ENCODE peak calls at places on chromosomes 2 and 18, in four cellular contexts. X is mucosa of descending colon, U is suprapubic skin, Z is astrocyte of the spinal cord. N is an unnamed sample.
A peak's percentile ranks its signal among the peaks of the same experiment; 100 is the strongest.

GRCh38 chr2:166338831-166339339 is 36.9 kb downstream of the SCN9A start:
- DNase-seq in X (no peak), U (no peak), Z (no peak), N (no peak)

GRCh38 chr2:16680294-16680693 is 14.7 kb upstream of the CYRIA start:
- DNase-seq in X (no peak), U (no peak), Z (no peak), N (no peak)

GRCh38 chr2:138830547-138830946 is 50.4 kb upstream of the NXPH2 start:
- DNase-seq in X (no peak), U (no peak), Z (no peak), N (no peak)

GRCh38 chr2:102137138-102137537 is 5.4 kb upstream of the IL1R1 start:
- DNase-seq in X (no peak), U (no peak), Z (no peak), N (no peak)

GRCh38 chr2:26605195-26605968 is 35.8 kb downstream of the CIB4 start:
- DNase-seq in X (no peak), U (no peak), Z (peak; percentile 35), N (peak; percentile 58)

GRCh38 chr2:2763351-2763997 is 432.4 kb upstream of the MYT1L start:
- DNase-seq in X (no peak), U (no peak), Z (no peak), N (no peak)

GRCh38 chr18:10851824-10852225 is 297.5 kb downstream of the PIEZO2 start:
- DNase-seq in X (no peak), U (no peak), Z (peak; percentile 72), N (peak; percentile 80)

GRCh38 chr2:82675186-82675585 is 1783.9 kb downstream of the SUCLG1 start:
- DNase-seq in X (no peak), U (no peak), Z (peak; percentile 4), N (no peak)

GRCh38 chr2:42051168-42052125 is 3.6 kb downstream of the PKDCC start:
- DNase-seq in X (no peak), U (no peak), Z (no peak), N (no peak)

GRCh38 chr2:204645018-204645775 is 99.9 kb downstream of the PARD3B start:
- DNase-seq in X (no peak), U (no peak), Z (peak; percentile 32), N (peak; percentile 46)

GRCh38 chr2:209145941-209146681 is 277.7 kb upstream of the MAP2 start:
- DNase-seq in X (no peak), U (no peak), Z (no peak), N (no peak)

GRCh38 chr2:120485096-120485495 is 139.2 kb downstream of the INHBB start:
- DNase-seq in X (peak; percentile 13), U (no peak), Z (no peak), N (no peak)

GRCh38 chr2:152646775-152647174 is 70.5 kb downstream of the PRPF40A start:
- DNase-seq in X (no peak), U (no peak), Z (peak; percentile 85), N (peak; percentile 67)

GRCh38 chr18:71131918-71132317 is 843.1 kb downstream of the SOCS6 start:
- DNase-seq in X (no peak), U (no peak), Z (no peak), N (no peak)

GRCh38 chr2:101942846-101943245 is 48.9 kb upstream of the IL1R2 start:
- DNase-seq in X (no peak), U (no peak), Z (no peak), N (no peak)

GRCh38 chr18:23596183-23596582 is 9.9 kb upstream of the NPC1 start:
- DNase-seq in X (no peak), U (no peak), Z (no peak), N (no peak)

GRCh38 chr2:112996635-112997034 is 8.6 kb upstream of the IL36A start:
- DNase-seq in X (peak; percentile 43), U (no peak), Z (no peak), N (no peak)

GRCh38 chr2:153163055-153163454 is 315.5 kb downstream of the RPRM start:
- DNase-seq in X (no peak), U (no peak), Z (peak; percentile 30), N (peak; percentile 27)

GRCh38 chr2:95359501-95359930 is 43.0 kb upstream of the FAHD2A start:
- DNase-seq in X (no peak), U (no peak), Z (no peak), N (no peak)

GRCh38 chr2:210713122-210713521 is 156.7 kb downstream of the CPS1 start:
- DNase-seq in X (no peak), U (no peak), Z (no peak), N (no peak)

GRCh38 chr2:112137516-112138142 is 556 bp upstream of the FBLN7 start:
- DNase-seq in X (no peak), U (no peak), Z (no peak), N (no peak)

GRCh38 chr2:3025261-3025660 is 352.4 kb downstream of the EIPR1 start:
- DNase-seq in X (no peak), U (no peak), Z (no peak), N (no peak)

GRCh38 chr2:142724186-142724585 is 153.3 kb upstream of the KYNU start:
- DNase-seq in X (no peak), U (no peak), Z (no peak), N (no peak)

GRCh38 chr2:147433822-147434221 is 411.0 kb upstream of the ACVR2A start:
- DNase-seq in X (no peak), U (no peak), Z (no peak), N (no peak)

GRCh38 chr18:79519751-79520472 is 124.2 kb downstream of the NFATC1 start:
- DNase-seq in X (no peak), U (no peak), Z (no peak), N (peak; percentile 41)

GRCh38 chr2:31386648-31387047 is 27.9 kb downstream of the XDH start:
- DNase-seq in X (no peak), U (no peak), Z (no peak), N (no peak)

GRCh38 chr2:64913357-64913869 is 75.8 kb upstream of the SLC1A4 start:
- DNase-seq in X (no peak), U (no peak), Z (no peak), N (no peak)
- TF ChIP-seq CTCF in X (no peak), U (peak; percentile 7), Z (peak; percentile 21), N (peak; percentile 19)

GRCh38 chr2:63844616-63845015 is 2.9 kb downstream of the UGP2 start:
- DNase-seq in X (no peak), U (no peak), Z (no peak), N (no peak)
- H3K4me3 ChIP-seq in X (no peak overlapping the region), U (no peak overlapping the region), Z (no peak overlapping the region), N (peak overlapping the region; percentile 84)

GRCh38 chr2:45881970-45882581 is 230.6 kb downstream of the PRKCE start:
- DNase-seq in X (no peak), U (no peak), Z (no peak), N (no peak)

GRCh38 chr2:45879936-45880335 is 228.5 kb downstream of the PRKCE start:
- DNase-seq in X (no peak), U (no peak), Z (no peak), N (no peak)

GRCh38 chr2:45882707-45883106 is 231.2 kb downstream of the PRKCE start:
- DNase-seq in X (no peak), U (no peak), Z (peak; percentile 23), N (peak; percentile 86)

GRCh38 chr2:45876611-45877010 is 225.1 kb downstream of the PRKCE start:
- DNase-seq in X (no peak), U (no peak), Z (no peak), N (no peak)

GRCh38 chr2:45879406-45879805 is 227.9 kb downstream of the PRKCE start:
- DNase-seq in X (no peak), U (no peak), Z (no peak), N (no peak)
- TF ChIP-seq CTCF in X (no peak), U (no peak), Z (no peak), N (no peak)

DNA sequence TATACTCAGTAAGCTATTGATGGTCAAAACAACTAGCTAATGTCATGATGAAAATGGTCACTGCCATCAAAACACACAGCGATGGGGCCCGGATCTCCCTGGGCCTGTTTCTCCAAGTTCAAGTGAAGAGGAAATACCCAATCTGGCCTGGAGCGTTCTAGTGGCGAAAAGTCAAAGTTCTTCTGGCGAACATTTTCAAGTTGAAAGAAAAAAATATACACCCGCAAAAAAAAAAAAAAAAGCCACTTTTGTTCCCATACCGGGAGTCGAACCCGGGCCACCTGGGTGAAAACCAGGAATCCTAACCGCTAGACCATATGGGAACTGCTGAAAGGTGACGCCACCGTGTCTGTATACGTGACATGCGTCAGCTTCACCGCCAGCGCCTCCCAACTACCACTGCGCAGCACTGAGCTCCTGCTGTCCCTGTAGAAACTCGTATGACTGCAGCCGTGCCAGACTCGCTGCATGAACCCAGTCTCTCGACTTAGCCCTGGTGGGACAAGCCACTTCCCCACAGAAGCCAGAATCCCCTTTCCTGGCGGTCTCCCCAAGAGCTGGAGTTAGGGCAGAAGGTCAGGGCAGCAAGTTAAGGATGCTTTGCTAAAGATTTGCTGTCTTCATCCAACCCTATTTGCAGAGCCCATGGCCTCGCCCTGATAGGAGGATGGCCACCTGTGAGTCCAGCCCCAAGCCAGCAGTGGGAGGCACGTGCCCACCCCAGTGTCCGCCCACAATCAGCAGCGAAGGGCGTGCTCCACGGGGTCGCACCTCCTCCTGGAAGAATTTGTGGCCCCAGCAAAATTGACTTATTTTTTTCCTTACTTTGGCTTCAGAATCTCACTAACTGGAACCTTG is 5.6 kb upstream of the IMP4 start:
- DNase-seq in X (peak; percentile 80), U (peak; percentile 82), Z (peak; percentile 84), N (peak; percentile 84)
- H3K4me3 ChIP-seq in X (no peak overlapping the region), U (peak overlapping the region; percentile 16), Z (peak overlapping the region; percentile 45), N (peak overlapping the region; percentile 62)

DNA sequence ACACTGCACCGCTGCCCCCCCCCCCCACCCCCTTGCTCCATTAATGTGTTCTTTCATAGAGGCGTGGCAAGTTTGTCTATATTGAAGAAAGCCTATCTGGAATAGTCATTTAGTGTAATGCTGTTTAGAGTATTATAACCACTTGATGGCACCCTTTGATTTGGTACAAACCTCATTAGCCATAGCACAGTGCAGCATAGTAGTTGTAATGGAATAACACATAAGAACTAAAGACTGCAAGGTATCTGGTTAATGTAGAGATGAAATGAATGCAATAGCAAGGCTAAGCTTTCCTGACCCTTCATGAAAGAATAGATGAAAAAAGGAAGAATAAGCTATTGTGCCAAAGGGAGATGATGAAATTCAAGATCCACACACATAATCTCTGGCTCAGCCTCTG is 81.9 kb downstream of the EHBP1 start:
- DNase-seq in X (no peak), U (no peak), Z (peak; percentile 46), N (peak; percentile 42)
- TF ChIP-seq CTCF in X (no peak), U (peak; percentile 25), Z (peak; percentile 28), N (peak; percentile 34)

DNA sequence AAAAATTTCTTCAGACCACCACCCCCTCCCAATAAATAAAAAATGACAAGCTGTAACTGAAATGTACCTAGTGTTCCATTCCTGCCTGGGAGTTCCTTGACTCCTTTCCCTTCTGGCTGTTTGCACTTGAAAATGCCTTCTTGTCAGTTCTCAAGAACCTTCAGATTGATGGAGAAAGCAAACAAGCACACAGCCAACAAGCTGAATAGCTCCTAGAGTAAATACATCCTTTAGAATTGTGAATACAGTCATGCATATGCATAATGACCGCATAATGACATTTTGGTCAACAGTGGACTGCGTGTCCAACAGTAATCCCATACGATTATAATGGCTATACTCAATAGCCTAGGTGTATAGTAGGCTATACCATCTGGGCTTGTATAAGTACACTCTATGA is 97.0 kb downstream of the LYPD6 start:
- DNase-seq in X (no peak), U (no peak), Z (no peak), N (no peak)
- H3K4me3 ChIP-seq in X (no peak overlapping the region), U (no peak overlapping the region), Z (no peak overlapping the region), N (no peak overlapping the region)

N was measured in fibroblast of villous mesenchyme.